ENCODE peak calls at places on chromosomes 2 and 18, in five cellular contexts. O, S, K, P and A are unnamed samples.

GRCh38 chr2:128513416-128514283 is 195.0 kb upstream of the HS6ST1 start:
- DNase-seq in K (no peak), S (peak; percentile 42), O (peak; percentile 33), P (no peak), A (no peak)

GRCh38 chr2:47782557-47783490 is at the start of gene MSH6:
- DNase-seq in P (peak; percentile 93), S (peak; percentile 92), O (peak; percentile 89), K (peak; percentile 89), A (peak; percentile 92)

GRCh38 chr2:101619191-101619591 is 78.3 kb upstream of the MAP4K4 start:
- DNase-seq in P (no peak), O (no peak), S (peak; percentile 62), K (no peak), A (peak; percentile 47)

GRCh38 chr2:71961289-71962027 is 186.2 kb downstream of the CYP26B1 start:
- DNase-seq in K (no peak), P (no peak), O (no peak), S (no peak), A (no peak)

GRCh38 chr2:236568922-236569592 is 568 bp upstream of the ACKR3 start:
- DNase-seq in O (no peak), P (no peak), K (no peak), S (no peak), A (no peak)

GRCh38 chr2:204361738-204362137 is 183.5 kb upstream of the PARD3B start:
- DNase-seq in P (no peak), O (no peak), K (no peak), S (no peak), A (no peak)

GRCh38 chr18:79466591-79466990 is 70.9 kb downstream of the NFATC1 start:
- DNase-seq in K (no peak), P (no peak), S (no peak), O (no peak), A (no peak)

GRCh38 chr2:197215988-197216979 is 94.3 kb downstream of the ANKRD44 start:
- DNase-seq in O (no peak), P (no peak), S (no peak), K (no peak), A (no peak)

GRCh38 chr18:13725566-13726227 is 661 bp downstream of the FAM210A start:
- DNase-seq in S (no peak), O (no peak), P (peak; percentile 1), K (no peak), A (peak; percentile 26)

GRCh38 chr2:236172238-236172865 is 4.2 kb upstream of the GBX2 start:
- DNase-seq in P (no peak), S (no peak), K (no peak), O (no peak), A (no peak)

GRCh38 chr2:8107979-8108378 is 573.9 kb upstream of the ID2 start:
- DNase-seq in K (no peak), S (no peak), O (no peak), P (no peak), A (no peak)

GRCh38 chr2:70656421-70657010 is 102.9 kb upstream of the TGFA start:
- DNase-seq in O (no peak), P (no peak), K (no peak), S (no peak), A (no peak)

GRCh38 chr18:46660955-46661749 is 4.1 kb upstream of the LOXHD1 start:
- DNase-seq in O (no peak), S (no peak), P (peak; percentile 8), K (no peak), A (peak; percentile 49)

GRCh38 chr2:105328281-105329196 is 996 bp downstream of the TGFBRAP1 start:
- DNase-seq in K (peak; percentile 15), P (peak; percentile 20), O (no peak), S (peak; percentile 35), A (peak; percentile 36)

GRCh38 chr2:66443183-66443976 is 8.5 kb downstream of the MEIS1 start:
- DNase-seq in O (no peak), K (no peak), S (no peak), P (no peak), A (no peak)

GRCh38 chr2:200026312-200026711 is 70.9 kb downstream of the MAIP1 start:
- DNase-seq in S (no peak), K (no peak), O (no peak), P (no peak), A (no peak)

GRCh38 chr2:207408086-207408794 is 121.5 kb upstream of the CREB1 start:
- DNase-seq in S (no peak), O (no peak), K (peak; percentile 88), P (peak; percentile 88), A (no peak)

GRCh38 chr2:25341753-25342371 is at the start of gene DNMT3A:
- DNase-seq in P (peak; percentile 59), K (peak; percentile 67), O (peak; percentile 84), S (no peak), A (peak; percentile 73)

GRCh38 chr18:45837283-45838070 is 12.0 kb downstream of the SIGLEC15 start:
- DNase-seq in O (peak; percentile 50), S (peak; percentile 50), K (no peak), P (peak; percentile 45), A (peak; percentile 49)

GRCh38 chr2:227267406-227268115 is 57.5 kb upstream of the MFF start:
- DNase-seq in O (peak; percentile 22), S (no peak), K (peak; percentile 15), P (peak; percentile 27), A (no peak)

GRCh38 chr2:37625781-37626548 is 45.5 kb downstream of the CDC42EP3 start:
- DNase-seq in P (no peak), K (no peak), S (peak; percentile 41), O (no peak), A (peak; percentile 59)

GRCh38 chr2:207530160-207531023 is 630 bp downstream of the CREB1 start:
- DNase-seq in K (peak; percentile 28), S (peak; percentile 45), O (peak; percentile 41), P (peak; percentile 49), A (peak; percentile 60)

GRCh38 chr2:148614024-148614331 is 30.6 kb upstream of the EPC2 start:
- DNase-seq in P (no peak), K (no peak), O (no peak), S (no peak), A (no peak)

GRCh38 chr18:48934708-48935432 is 15.9 kb downstream of the SMAD7 start:
- DNase-seq in K (no peak), P (no peak), S (peak; percentile 73), O (peak; percentile 84), A (peak; percentile 47)

GRCh38 chr2:23595601-23596251 is 210.7 kb downstream of the KLHL29 start:
- DNase-seq in O (no peak), S (no peak), P (no peak), K (peak; percentile 30), A (no peak)

GRCh38 chr2:102251042-102251848 is 60.1 kb upstream of the IL1RL1 start:
- DNase-seq in O (peak; percentile 52), S (peak; percentile 81), P (peak; percentile 68), K (no peak), A (peak; percentile 70)

GRCh38 chr2:206176886-206177285 is 17.2 kb downstream of the EEF1B2 start:
- DNase-seq in O (no peak), S (no peak), K (no peak), P (no peak), A (no peak)

GRCh38 chr2:69494126-69494525 is 56.9 kb upstream of the NFU1 start:
- DNase-seq in P (no peak), O (no peak), K (no peak), S (no peak), A (no peak)

GRCh38 chr2:236525416-236525997 is 44.1 kb upstream of the ACKR3 start:
- DNase-seq in S (no peak), K (no peak), O (no peak), P (no peak), A (no peak)

GRCh38 chr2:85663684-85664565 is 4.1 kb downstream of the SFTPB start:
- DNase-seq in K (no peak), O (no peak), P (no peak), S (peak; percentile 67), A (no peak)

GRCh38 chr2:65300772-65301711 is 73.4 kb downstream of the ACTR2 start:
- DNase-seq in K (peak; percentile 55), O (peak; percentile 58), S (peak; percentile 65), P (peak; percentile 65), A (peak; percentile 26)
- H3K4me3 ChIP-seq in K (no peak overlapping the region), O (peak overlapping the region; percentile 19), S (no peak overlapping the region), P (no peak overlapping the region), A (no peak overlapping the region)

GRCh38 chr2:238321467-238321866 is 1.1 kb downstream of the TRAF3IP1 start:
- DNase-seq in O (no peak), S (no peak), P (no peak), K (no peak), A (no peak)
- H3K4me3 ChIP-seq in O (peak overlapping the region; percentile 91), S (no peak overlapping the region), P (peak overlapping the region; percentile 99), K (peak overlapping the region; percentile 75), A (no peak overlapping the region)

GRCh38 chr2:165469417-165469816 is at the start of gene CSRNP3:
- DNase-seq in S (peak; percentile 70), P (peak; percentile 72), O (peak; percentile 41), K (peak; percentile 57), A (peak; percentile 90)

GRCh38 chr2:165471349-165471975 is 2.0 kb downstream of the CSRNP3 start:
- DNase-seq in K (no peak), P (no peak), O (no peak), S (no peak), A (no peak)

GRCh38 chr2:165466386-165466785 is 3.1 kb upstream of the CSRNP3 start:
- DNase-seq in S (no peak), P (no peak), K (no peak), O (no peak), A (no peak)

GRCh38 chr2:165467921-165468320 is 1.6 kb upstream of the CSRNP3 start:
- DNase-seq in P (no peak), K (no peak), O (no peak), S (no peak), A (no peak)

DNA sequence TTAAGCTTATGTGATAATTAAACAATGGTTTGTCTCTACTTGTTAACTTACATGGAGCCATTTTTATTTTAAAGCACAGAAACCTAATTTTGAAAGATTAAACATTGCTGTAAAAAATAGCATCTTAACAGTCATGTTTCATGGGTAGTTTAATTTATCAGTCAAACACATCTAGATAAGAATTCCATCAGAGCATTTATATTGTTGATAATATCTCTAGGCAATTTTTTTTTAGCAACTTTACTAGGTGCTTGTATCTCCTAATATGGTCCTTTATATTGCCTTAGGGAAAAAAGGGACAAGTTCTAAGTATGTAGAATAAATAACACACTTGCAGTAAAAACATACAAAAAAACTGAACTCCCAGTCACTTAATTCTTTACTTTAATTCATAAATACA is 853 bp downstream of the CSRNP3 start:
- DNase-seq in K (no peak), S (no peak), O (no peak), P (no peak), A (no peak)
- H3K4me3 ChIP-seq in K (peak overlapping the region; percentile 27), S (no peak overlapping the region), O (peak overlapping the region; percentile 64), P (no peak overlapping the region), A (no peak overlapping the region)

DNA sequence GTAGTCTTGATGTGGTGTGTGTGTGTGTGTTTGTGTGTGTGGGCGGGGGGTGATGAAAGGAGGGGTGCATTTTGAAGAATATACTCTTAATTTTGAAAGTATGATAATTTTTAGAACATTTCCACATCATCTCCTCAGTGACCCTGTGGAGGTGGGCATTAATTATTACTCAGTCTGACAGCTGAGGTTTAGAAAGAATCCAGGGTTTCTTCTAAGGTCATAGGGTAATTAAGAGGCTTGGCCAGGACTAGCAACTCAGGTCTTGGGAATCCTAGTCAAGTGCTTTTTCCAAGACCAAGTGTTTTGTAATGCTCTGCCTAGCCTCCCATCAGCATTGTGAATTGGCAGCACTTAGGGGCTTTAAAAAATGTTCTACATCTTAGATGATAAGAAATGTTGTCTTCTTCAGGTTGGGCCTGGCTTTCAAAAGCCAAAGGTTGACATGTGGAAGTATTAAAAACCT is 100.6 kb downstream of the SPTBN1 start:
- DNase-seq in K (no peak), P (no peak), S (no peak), O (no peak), A (no peak)
- H3K4me3 ChIP-seq in K (no peak overlapping the region), P (peak overlapping the region; percentile 67), S (no peak overlapping the region), O (no peak overlapping the region), A (no peak overlapping the region)